ENCODE peak calls at places on chromosome 22, in ten cellular contexts. G is GM23338; H is right lobe of liver; P is thoracic aorta; K is left ventricle myocardium inferior; S is ovary; C is cardiac muscle cell; L is naive thymus-derived CD4-positive, alpha-beta T cell; A is endodermal cell; N is sigmoid colon. J is an unnamed sample. For H3K4me1, the result is how much of the 10 kb centered on the place peaks cover.

GRCh38 chr22:31678748-31679147 is 16.7 kb upstream of the PISD start:
- DNase-seq in C (no peak), K (no peak), H (no peak), G (no peak), L (no peak), S (no peak), N (no peak), P (no peak), A (no peak), J (no peak)

GRCh38 chr22:23778576-23778900 is 5.9 kb downstream of the MMP11 start:
- DNase-seq in C (no peak), L (no peak), G (no peak), N (no peak), A (no peak), S (no peak), P (no peak), H (no peak), K (no peak), J (no peak)

GRCh38 chr22:18055619-18056160 is 22.1 kb upstream of the PEX26 start:
- DNase-seq in H (peak), G (no peak), P (no peak), N (no peak), S (no peak), K (no peak), C (no peak), L (no peak), A (no peak), J (no peak)

GRCh38 chr22:36330655-36331305 is 57.0 kb downstream of the MYH9 start:
- DNase-seq in A (peak), C (peak), G (no peak), S (no peak), N (no peak), K (peak), P (peak), H (no peak), L (no peak), J (peak)

GRCh38 chr22:30396871-30397655 is at the start of gene SEC14L2:
- DNase-seq in N (peak), H (peak), L (peak), C (peak), A (peak), S (peak), G (peak), P (peak), K (peak), J (peak)

GRCh38 chr22:47605886-47606285 is 843.4 kb downstream of the TBC1D22A start:
- DNase-seq in N (peak), A (no peak), S (no peak), G (no peak), H (no peak), L (no peak), C (no peak), P (no peak), K (no peak), J (no peak)

GRCh38 chr22:41401781-41402648 is 20.3 kb downstream of the TEF start:
- DNase-seq in S (peak), L (no peak), A (no peak), N (peak), C (peak), K (peak), G (no peak), P (no peak), H (peak), J (peak)

GRCh38 chr22:44693756-44694155 is 8.2 kb upstream of the PRR5 start:
- DNase-seq in H (no peak), A (no peak), K (no peak), C (no peak), N (no peak), L (no peak), S (no peak), P (no peak), G (no peak), J (no peak)

GRCh38 chr22:22684605-22685561 is 40.5 kb downstream of the GGTLC2 start:
- DNase-seq in N (peak), H (peak), P (no peak), A (peak), K (no peak), G (peak), C (peak), L (no peak), S (no peak), J (no peak)

GRCh38 chr22:36374603-36375024 is 13.2 kb downstream of the MYH9 start:
- DNase-seq in N (no peak), G (no peak), H (peak), S (no peak), L (no peak), C (peak), A (peak), K (no peak), P (no peak), J (no peak)

GRCh38 chr22:28791841-28792490 is 8.4 kb downstream of the XBP1 start:
- DNase-seq in S (no peak), P (no peak), K (no peak), N (no peak), A (no peak), L (no peak), H (no peak), C (no peak), G (no peak), J (no peak)

GRCh38 chr22:17057959-17058814 is 26.6 kb upstream of the IL17RA start:
- DNase-seq in P (no peak), G (peak), S (peak), C (peak), H (no peak), A (peak), K (no peak), L (peak), N (peak), J (peak)

DNA sequence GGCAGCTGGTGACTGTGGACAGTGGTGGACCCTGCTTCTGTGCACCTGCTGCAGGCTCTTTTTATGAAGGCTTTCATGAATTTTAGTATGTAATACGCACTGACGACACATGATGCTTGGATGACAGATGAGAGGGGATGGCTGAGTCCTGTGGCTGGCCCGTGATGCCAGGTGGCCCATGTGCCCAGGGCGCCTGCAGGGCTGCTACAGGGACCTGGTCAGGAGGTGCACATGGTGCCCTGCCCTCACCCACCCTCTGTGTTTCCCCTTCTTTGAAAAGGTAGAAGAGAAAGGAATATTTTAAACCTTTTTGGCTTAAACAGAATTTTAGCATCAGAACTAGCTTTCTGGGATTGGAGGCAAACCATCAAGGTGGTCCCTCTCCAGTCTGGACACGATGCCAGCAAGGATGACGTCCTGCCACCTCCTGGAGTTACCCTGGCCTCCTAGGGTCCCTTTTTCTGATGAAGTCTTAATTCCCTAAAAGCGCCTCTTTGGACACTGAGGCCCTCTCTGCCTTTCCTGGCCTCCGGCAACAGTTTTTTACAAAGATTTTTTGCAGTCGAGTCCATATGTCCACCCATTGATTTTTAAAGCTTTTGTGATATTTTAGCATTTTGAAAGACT is 5.4 kb upstream of the RANBP1 start:
- DNase-seq in L (no peak), A (no peak), P (no peak), K (peak), C (no peak), H (no peak), S (peak), G (no peak), N (no peak), J (peak)
- H3K27ac ChIP-seq in L (peak), A (peak), P (no peak), K (no peak), C (peak), H (no peak), S (no peak), G (peak), N (no peak), J (no peak)

GRCh38 chr22:39943941-39944624 is 16.1 kb upstream of the TMA7B start:
- DNase-seq in G (no peak), A (no peak), P (no peak), N (no peak), H (no peak), S (no peak), L (no peak), C (no peak), K (no peak), J (no peak)
- H3K4me1 ChIP-seq in G (half or more), A (under half), P (under half), N (under half), H (under half), S (under half), L (half or more), C (under half), K (under half), J (under half)

GRCh38 chr22:38569972-38570840 is at the start of gene DMC1:
- DNase-seq in H (peak), A (peak), C (peak), P (peak), G (peak), N (peak), K (peak), L (peak), S (peak), J (peak)
- H3K27ac ChIP-seq in H (no peak), A (peak), C (peak), P (peak), G (peak), N (peak), K (peak), L (peak), S (peak), J (peak)

DNA sequence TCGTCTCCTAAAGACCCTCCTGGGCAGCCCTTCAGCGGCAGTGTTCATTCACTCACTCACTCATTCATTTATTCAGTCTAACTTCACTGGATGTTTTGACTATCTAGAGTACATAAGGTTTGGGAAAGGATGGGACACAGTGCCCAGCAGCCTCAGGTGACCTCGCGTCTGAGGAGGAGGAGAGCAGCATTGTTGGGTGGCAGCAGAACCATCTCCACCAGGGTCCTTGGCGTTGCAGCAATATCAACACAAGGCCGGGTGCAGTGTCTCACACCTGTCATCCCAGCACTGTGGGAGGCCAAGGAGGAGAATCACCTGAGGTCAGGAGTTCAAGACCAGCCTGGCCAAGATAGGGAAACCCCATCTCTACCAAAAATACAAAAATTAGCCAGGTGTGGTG is 408.0 kb downstream of the BRD1 start:
- DNase-seq in L (no peak), P (no peak), H (no peak), K (no peak), C (no peak), G (no peak), A (no peak), N (no peak), S (no peak), J (no peak)
- H3K4me1 ChIP-seq in L (under half), P (under half), H (under half), K (under half), C (under half), G (under half), A (under half), N (under half), S (under half), J (under half)

GRCh38 chr22:39153220-39153860 is 860 bp upstream of the CBX7 start:
- DNase-seq in G (peak), L (no peak), C (no peak), H (no peak), P (no peak), S (peak), N (peak), K (no peak), A (peak), J (no peak)
- H3K27ac ChIP-seq in G (no peak), L (peak), C (peak), H (peak), P (peak), S (peak), N (peak), K (peak), A (no peak), J (peak)

J was measured in right cardiac atrium.